ENCODE peak calls at places on chromosome 2, in four cellular contexts. U, E, Y and I are unnamed samples.

GRCh38 chr2:208195477-208195876 is 5.6 kb upstream of the C2orf80 start:
- DNase-seq in E (no peak), U (no peak), Y (no peak), I (no peak)

GRCh38 chr2:237667891-237668290 is 40.5 kb downstream of the LRRFIP1 start:
- DNase-seq in E (no peak), U (no peak), Y (no peak), I (no peak)

GRCh38 chr2:174901075-174901474 is 104.1 kb downstream of the CHN1 start:
- DNase-seq in E (peak; percentile 43), U (peak; percentile 67), Y (no peak), I (no peak)

GRCh38 chr2:127942002-127942401 is 56.2 kb upstream of the AMMECR1L start:
- DNase-seq in E (no peak), Y (no peak), U (no peak), I (no peak)

GRCh38 chr2:170313636-170314348 is 135.8 kb downstream of the MYO3B start:
- DNase-seq in U (no peak), E (no peak), Y (no peak), I (no peak)

GRCh38 chr2:144227427-144227826 is 292.5 kb downstream of the ZEB2 start:
- DNase-seq in E (no peak), U (no peak), Y (no peak), I (no peak)

GRCh38 chr2:134470561-134471168 is 216.8 kb downstream of the MGAT5 start:
- DNase-seq in U (no peak), E (peak; percentile 9), Y (no peak), I (no peak)

GRCh38 chr2:175964195-175964594 is 37.9 kb downstream of the LNPK start:
- DNase-seq in U (no peak), Y (no peak), E (no peak), I (no peak)

GRCh38 chr2:219444566-219445091 is 10.0 kb downstream of the SPEG start:
- DNase-seq in E (no peak), Y (no peak), U (no peak), I (no peak)

GRCh38 chr2:149739880-149740265 is 152.3 kb upstream of the MMADHC start:
- DNase-seq in Y (no peak), E (no peak), U (no peak), I (no peak)

GRCh38 chr2:6642011-6642410 is 223.7 kb downstream of the CMPK2 start:
- DNase-seq in U (no peak), E (no peak), Y (no peak), I (no peak)